ENCODE peak calls at places on chromosomes 16 and 17, in five cellular contexts. M, T, B, W and J are unnamed samples.
A peak's percentile ranks its signal among the peaks of the same experiment; 100 is the strongest.

GRCh38 chr16:86505899-86506864 is 4.1 kb upstream of the FOXF1 start:
- DNase-seq in M (no peak), W (no peak), T (no peak), B (no peak), J (no peak)

GRCh38 chr17:4968916-4969550 is 1.4 kb upstream of the SPAG7 start:
- DNase-seq in T (peak; percentile 94), M (no peak), W (peak; percentile 87), B (peak; percentile 91), J (peak; percentile 72)

GRCh38 chr17:62680541-62681052 is 53.1 kb downstream of the MRC2 start:
- DNase-seq in B (no peak), T (no peak), W (no peak), M (peak; percentile 80), J (no peak)

GRCh38 chr16:10935491-10935890 is 6.8 kb downstream of the DEXI start:
- DNase-seq in B (no peak), T (no peak), W (no peak), M (no peak), J (no peak)

GRCh38 chr16:87229230-87230192 is 87.7 kb downstream of the C16orf95 start:
- DNase-seq in W (no peak), M (no peak), T (no peak), B (no peak), J (no peak)

GRCh38 chr17:4604111-4604644 is 19.8 kb downstream of the SMTNL2 start:
- DNase-seq in T (no peak), W (no peak), B (peak; percentile 55), M (no peak), J (no peak)

GRCh38 chr16:87945351-87946042 is 5.7 kb upstream of the BANP start:
- DNase-seq in M (peak; percentile 94), T (peak; percentile 80), B (peak; percentile 86), W (no peak), J (no peak)

GRCh38 chr17:46818319-46818928 is at the start of gene WNT3:
- DNase-seq in M (peak; percentile 83), W (no peak), T (peak; percentile 28), B (no peak), J (no peak)

GRCh38 chr17:82931696-82932060 is 91.9 kb upstream of the ZNF750 start:
- DNase-seq in W (no peak), T (no peak), M (no peak), B (peak; percentile 85), J (no peak)

GRCh38 chr16:69613283-69614154 is 47.8 kb downstream of the NFAT5 start:
- DNase-seq in M (no peak), B (peak; percentile 48), T (no peak), W (no peak), J (peak; percentile 37)

GRCh38 chr16:30766206-30766921 is 4.2 kb downstream of the RNF40 start:
- DNase-seq in B (no peak), T (no peak), W (no peak), M (peak; percentile 34), J (no peak)

GRCh38 chr16:1117926-1118325 is 21.9 kb upstream of the C1QTNF8 start:
- DNase-seq in B (no peak), W (no peak), T (no peak), M (no peak), J (no peak)

GRCh38 chr16:54957403-54957802 is 26.7 kb downstream of the IRX5 start:
- DNase-seq in T (peak; percentile 63), B (no peak), M (no peak), W (peak; percentile 39), J (no peak)

GRCh38 chr16:4686497-4687210 is 6.7 kb upstream of the NUDT16L1 start:
- DNase-seq in B (no peak), M (peak; percentile 61), T (no peak), W (no peak), J (no peak)

GRCh38 chr17:61405686-61406542 is 6.3 kb downstream of the TBX2 start:
- DNase-seq in T (no peak), B (no peak), M (no peak), W (no peak), J (no peak)

GRCh38 chr16:57271063-57271345 is 13.5 kb downstream of the PLLP start:
- DNase-seq in M (no peak), T (no peak), W (no peak), B (no peak), J (no peak)

GRCh38 chr17:42407289-42407836 is 15.7 kb downstream of the CAVIN1 start:
- DNase-seq in B (peak; percentile 84), W (peak; percentile 27), M (no peak), T (peak; percentile 72), J (peak; percentile 70)

GRCh38 chr16:14131774-14132695 is 60.9 kb downstream of the MRTFB start:
- DNase-seq in B (peak; percentile 3), T (no peak), M (no peak), W (no peak), J (no peak)

GRCh38 chr17:66403846-66404597 is 101.6 kb downstream of the PRKCA start:
- DNase-seq in B (peak; percentile 31), W (no peak), M (no peak), T (no peak), J (no peak)

GRCh38 chr16:67163903-67164558 is 514 bp upstream of the HSF4 start:
- DNase-seq in T (peak; percentile 53), B (no peak), W (no peak), M (peak; percentile 84), J (no peak)

GRCh38 chr17:79033046-79033616 is 9.2 kb downstream of the C1QTNF1 start:
- DNase-seq in B (no peak), M (no peak), T (no peak), W (no peak), J (no peak)

GRCh38 chr16:70680495-70681381 is 5.1 kb downstream of the MTSS2 start:
- DNase-seq in M (peak; percentile 49), B (no peak), W (no peak), T (no peak), J (no peak)

GRCh38 chr17:50845260-50846147 is 10.1 kb downstream of the WFIKKN2 start:
- DNase-seq in T (no peak), W (peak; percentile 42), B (no peak), M (no peak), J (peak; percentile 16)

GRCh38 chr16:24552705-24553104 is 13.3 kb downstream of the RBBP6 start:
- DNase-seq in T (no peak), B (no peak), W (no peak), M (no peak), J (no peak)

GRCh38 chr17:22310717-22311686 is 618.7 kb downstream of the KCNJ18 start:
- DNase-seq in M (no peak), W (no peak), T (no peak), B (no peak), J (no peak)

GRCh38 chr17:19383681-19384470 is 3.1 kb downstream of the MFAP4 start:
- DNase-seq in T (no peak), M (no peak), B (no peak), W (no peak), J (no peak)